ENCODE peak calls at places on chromosomes 3 and 15, in four cellular contexts. H is HL-60, O is Panc1, D is upper lobe of left lung. S is an unnamed sample.

GRCh38 chr3:141268791-141269190 is 37.2 kb downstream of the PXYLP1 start:
- DNase-seq in H (no peak), D (no peak), O (no peak), S (no peak)

GRCh38 chr3:191358929-191359328 is 28.6 kb upstream of the UTS2B start:
- DNase-seq in H (no peak), O (no peak), D (no peak), S (no peak)

GRCh38 chr3:62169871-62170660 is 203.3 kb downstream of the FEZF2 start:
- DNase-seq in O (no peak), D (no peak), H (no peak), S (no peak)

GRCh38 chr15:72197460-72198409 is at the start of gene GRAMD2A:
- DNase-seq in D (peak), H (no peak), O (no peak), S (no peak)

GRCh38 chr15:58249646-58250312 is 111.6 kb downstream of the AQP9 start:
- DNase-seq in O (no peak), H (no peak), D (no peak), S (no peak)

GRCh38 chr3:74027121-74027520 is 402.4 kb upstream of the PDZRN3 start:
- DNase-seq in O (no peak), H (no peak), D (no peak), S (no peak)

GRCh38 chr3:33003308-33003707 is 51.9 kb downstream of the CCR4 start:
- DNase-seq in H (no peak), O (no peak), D (no peak), S (no peak)

GRCh38 chr15:34986326-34987181 is 1.5 kb downstream of the ZNF770 start:
- DNase-seq in O (no peak), H (no peak), D (no peak), S (no peak)

GRCh38 chr3:177482048-177482741 is 284.9 kb upstream of the TBL1XR1 start:
- DNase-seq in D (no peak), H (no peak), O (no peak), S (no peak)

GRCh38 chr3:4476507-4476906 is 9.4 kb upstream of the SUMF1 start:
- DNase-seq in D (no peak), O (no peak), H (peak), S (no peak)

GRCh38 chr15:60328852-60329443 is 68.8 kb downstream of the ANXA2 start:
- DNase-seq in D (no peak), O (no peak), H (no peak), S (no peak)

GRCh38 chr3:132003685-132004084 is 31.1 kb downstream of the CPNE4 start:
- DNase-seq in H (no peak), D (no peak), O (no peak), S (no peak)

GRCh38 chr3:184777566-184778356 is 34.2 kb upstream of the VPS8 start:
- DNase-seq in D (peak), O (peak), H (peak), S (peak)

GRCh38 chr3:46056686-46057085 is 29.4 kb upstream of the XCR1 start:
- DNase-seq in D (no peak), H (no peak), O (no peak), S (no peak)

GRCh38 chr3:192063570-192063969 is 602.6 kb downstream of the PYDC2 start:
- DNase-seq in D (no peak), O (no peak), H (no peak), S (no peak)

GRCh38 chr3:8996681-8997121 is 33.4 kb upstream of the RAD18 start:
- DNase-seq in H (no peak), O (no peak), D (no peak), S (peak)

GRCh38 chr3:114219741-114220140 is 17.6 kb downstream of the ZNF80 start:
- DNase-seq in O (no peak), H (no peak), D (no peak), S (no peak)

GRCh38 chr15:99211926-99212325 is 37.5 kb downstream of the TTC23 start:
- DNase-seq in D (no peak), O (no peak), H (no peak), S (no peak)

GRCh38 chr15:53648934-53649333 is 110.5 kb downstream of the WDR72 start:
- DNase-seq in O (no peak), D (no peak), H (no peak), S (no peak)

GRCh38 chr3:150746791-150747590 is 16.0 kb downstream of the SIAH2 start:
- DNase-seq in H (no peak), D (no peak), O (no peak), S (no peak)
- H3K27ac ChIP-seq in H (no peak), D (peak), O (no peak), S (peak)

GRCh38 chr3:14391033-14391432 is 11.4 kb upstream of the SLC6A6 start:
- DNase-seq in D (peak), H (peak), O (no peak), S (no peak)
- TF ChIP-seq POLR2AphosphoS5 in D (peak), H (peak), O (no peak), S (peak)

GRCh38 chr15:22944651-22945050 is 35.5 kb downstream of the CYFIP1 start:
- DNase-seq in D (no peak), O (no peak), H (no peak), S (peak)

GRCh38 chr15:22941179-22941578 is 39.0 kb downstream of the CYFIP1 start:
- DNase-seq in D (no peak), H (no peak), O (no peak), S (no peak)

GRCh38 chr15:22942877-22943276 is 37.3 kb downstream of the CYFIP1 start:
- DNase-seq in D (no peak), O (no peak), H (no peak), S (no peak)

GRCh38 chr15:22945071-22945470 is 35.1 kb downstream of the CYFIP1 start:
- DNase-seq in D (no peak), O (no peak), H (no peak), S (no peak)

GRCh38 chr15:22942306-22942855 is 37.8 kb downstream of the CYFIP1 start:
- DNase-seq in H (no peak), O (no peak), D (no peak), S (no peak)
- H3K27ac ChIP-seq in H (no peak), O (no peak), D (no peak), S (no peak)

GRCh38 chr3:157530637-157531300 is 27.6 kb upstream of the VEPH1 start:
- DNase-seq in D (no peak), H (no peak), O (no peak), S (no peak)
- TF ChIP-seq POLR2AphosphoS5 in D (no peak), H (no peak), O (no peak), S (no peak)

DNA sequence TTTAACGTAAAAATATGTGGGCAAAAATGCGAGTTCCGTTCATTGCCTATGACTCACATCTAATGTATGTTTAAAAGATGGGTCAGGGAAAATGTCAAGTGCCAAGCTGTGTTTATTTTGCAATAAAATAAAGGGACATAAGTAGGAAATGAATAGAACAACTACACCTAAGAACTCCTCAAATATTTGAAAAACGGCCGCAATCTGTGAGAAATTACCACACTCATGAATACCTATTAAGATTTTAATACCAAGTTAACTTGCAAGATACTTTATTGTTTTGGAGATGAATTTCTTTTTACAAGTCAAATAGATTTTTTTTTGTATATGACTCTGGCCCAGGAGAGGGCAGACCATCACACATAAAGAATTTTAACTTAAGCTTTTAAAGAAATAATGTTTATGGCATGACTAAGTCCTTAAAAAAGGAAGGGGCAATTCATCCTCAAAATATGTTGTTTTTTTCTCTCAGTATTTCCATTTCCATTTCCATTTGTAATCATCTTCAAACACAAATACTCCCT is 152.7 kb downstream of the SUCNR1 start:
- DNase-seq in H (no peak), O (peak), D (no peak), S (no peak)
- H3K27ac ChIP-seq in H (no peak), O (no peak), D (no peak), S (no peak)

S was measured in prostate gland.